ENCODE peak calls at places on chromosomes 16 and 17, in five cellular contexts. M is foreskin fibroblast, L is left ventricle myocardium inferior, J is right lobe of liver, C is uterus. H is an unnamed sample.

GRCh38 chr17:80737106-80738019 is 192.7 kb downstream of the RPTOR start:
- DNase-seq in M (no peak), L (no peak), J (no peak), C (no peak), H (peak; percentile 44)

GRCh38 chr16:67862623-67863583 is 9.9 kb upstream of the EDC4 start:
- DNase-seq in M (no peak), L (peak; percentile 77), J (no peak), C (peak; percentile 61), H (no peak)

GRCh38 chr16:49776085-49776501 is 79.8 kb downstream of the ZNF423 start:
- DNase-seq in M (no peak), L (peak; percentile 40), J (no peak), C (no peak), H (no peak)

GRCh38 chr16:2043296-2043979 is 4.2 kb downstream of the NTHL1 start:
- DNase-seq in M (no peak), L (no peak), J (peak; percentile 47), C (no peak), H (no peak)

GRCh38 chr17:61454095-61454931 is 2.1 kb downstream of the TBX4 start:
- DNase-seq in M (no peak), L (no peak), J (no peak), C (no peak), H (no peak)

GRCh38 chr17:79774561-79774975 is 3.4 kb upstream of the CBX2 start:
- DNase-seq in M (no peak), L (no peak), J (no peak), C (no peak), H (no peak)

GRCh38 chr16:71672125-71672524 is 46.1 kb downstream of the MARVELD3 start:
- DNase-seq in M (no peak), L (no peak), J (no peak), C (no peak), H (no peak)

GRCh38 chr16:85616608-85617311 is 3.6 kb downstream of the GSE1 start:
- DNase-seq in M (no peak), L (peak; percentile 61), J (peak; percentile 60), C (peak; percentile 46), H (peak; percentile 74)

GRCh38 chr17:2707721-2708584 is 3.6 kb downstream of the CLUH start:
- DNase-seq in M (no peak), L (peak; percentile 84), J (peak; percentile 81), C (peak; percentile 44), H (peak; percentile 28)

GRCh38 chr16:57147381-57148191 is 38.3 kb downstream of the PSME3IP1 start:
- DNase-seq in M (peak; percentile 66), L (no peak), J (peak; percentile 44), C (no peak), H (no peak)

GRCh38 chr16:28196331-28196987 is 15.3 kb downstream of the XPO6 start:
- DNase-seq in M (no peak), L (no peak), J (no peak), C (no peak), H (no peak)

GRCh38 chr16:25135239-25135878 is 23.8 kb downstream of the LCMT1 start:
- DNase-seq in M (peak; percentile 55), L (no peak), J (no peak), C (no peak), H (no peak)

GRCh38 chr17:330993-331701 is 21.5 kb downstream of the RPH3AL start:
- DNase-seq in M (no peak), L (peak; percentile 81), J (peak; percentile 47), C (peak; percentile 62), H (peak; percentile 30)

GRCh38 chr16:56866955-56867830 is 2.2 kb downstream of the SLC12A3 start:
- DNase-seq in M (peak; percentile 35), L (no peak), J (no peak), C (no peak), H (peak; percentile 66)

GRCh38 chr17:46152423-46152822 is 40.8 kb downstream of the KANSL1 start:
- DNase-seq in M (no peak), L (no peak), J (no peak), C (no peak), H (no peak)

GRCh38 chr17:63222655-63223054 is 223.5 kb downstream of the CYB561 start:
- DNase-seq in M (peak; percentile 6), L (no peak), J (no peak), C (no peak), H (peak; percentile 48)

GRCh38 chr17:47266782-47267181 is 13.2 kb downstream of the ITGB3 start:
- DNase-seq in M (no peak), L (no peak), J (no peak), C (no peak), H (no peak)

GRCh38 chr17:35865412-35866355 is 3.0 kb downstream of the HEATR9 start:
- DNase-seq in M (peak; percentile 47), L (no peak), J (no peak), C (no peak), H (no peak)

GRCh38 chr16:70161350-70161749 is 12.2 kb upstream of the CLEC18C start:
- DNase-seq in M (no peak), L (no peak), J (no peak), C (no peak), H (no peak)

GRCh38 chr17:34616148-34616547 is 36.8 kb downstream of the TMEM132E start:
- DNase-seq in M (no peak), L (no peak), J (no peak), C (peak; percentile 21), H (no peak)

GRCh38 chr17:82665226-82665625 is 17.0 kb upstream of the WDR45B start:
- DNase-seq in M (no peak), L (no peak), J (no peak), C (no peak), H (no peak)
- TF ChIP-seq CTCF in M (no peak), L (no peak), J (no peak), C (no peak), H (no peak)

GRCh38 chr17:73787721-73788051 is 143.4 kb upstream of the SDK2 start:
- DNase-seq in M (no peak), L (no peak), J (no peak), C (no peak), H (no peak)

GRCh38 chr17:73787036-73787720 is 142.9 kb upstream of the SDK2 start:
- DNase-seq in M (no peak), L (no peak), J (peak; percentile 17), C (no peak), H (no peak)

GRCh38 chr17:73785466-73785865 is 141.2 kb upstream of the SDK2 start:
- DNase-seq in M (no peak), L (no peak), J (no peak), C (no peak), H (no peak)

GRCh38 chr17:73784015-73784603 is 139.9 kb upstream of the SDK2 start:
- DNase-seq in M (no peak), L (no peak), J (no peak), C (no peak), H (no peak)

DNA sequence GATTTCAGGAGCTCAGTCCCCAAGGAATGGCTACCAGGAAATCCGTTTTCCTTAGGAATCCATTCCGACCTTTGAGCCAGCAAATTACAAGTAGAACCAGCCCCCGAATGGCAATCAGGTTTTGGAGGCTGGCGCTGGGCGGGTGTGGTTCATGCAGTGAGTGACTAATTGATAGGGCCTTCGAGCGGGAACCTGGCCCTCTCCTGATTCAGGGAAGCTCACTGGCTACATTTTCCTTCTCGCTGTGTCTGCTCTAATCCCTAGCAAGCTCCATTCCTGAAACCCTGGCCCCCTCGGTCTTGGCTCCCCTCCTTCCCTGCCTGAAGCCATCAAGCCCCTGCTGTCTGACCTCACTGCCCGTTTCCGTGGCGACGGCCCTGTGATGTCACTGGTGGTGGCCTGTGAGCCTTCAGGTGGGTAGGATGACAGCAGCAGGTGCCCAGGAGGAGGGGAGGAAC is 142.1 kb upstream of the SDK2 start:
- DNase-seq in M (no peak), L (no peak), J (no peak), C (no peak), H (peak; percentile 14)
- TF ChIP-seq CTCF in M (no peak), L (no peak), J (no peak), C (no peak), H (no peak)

DNA sequence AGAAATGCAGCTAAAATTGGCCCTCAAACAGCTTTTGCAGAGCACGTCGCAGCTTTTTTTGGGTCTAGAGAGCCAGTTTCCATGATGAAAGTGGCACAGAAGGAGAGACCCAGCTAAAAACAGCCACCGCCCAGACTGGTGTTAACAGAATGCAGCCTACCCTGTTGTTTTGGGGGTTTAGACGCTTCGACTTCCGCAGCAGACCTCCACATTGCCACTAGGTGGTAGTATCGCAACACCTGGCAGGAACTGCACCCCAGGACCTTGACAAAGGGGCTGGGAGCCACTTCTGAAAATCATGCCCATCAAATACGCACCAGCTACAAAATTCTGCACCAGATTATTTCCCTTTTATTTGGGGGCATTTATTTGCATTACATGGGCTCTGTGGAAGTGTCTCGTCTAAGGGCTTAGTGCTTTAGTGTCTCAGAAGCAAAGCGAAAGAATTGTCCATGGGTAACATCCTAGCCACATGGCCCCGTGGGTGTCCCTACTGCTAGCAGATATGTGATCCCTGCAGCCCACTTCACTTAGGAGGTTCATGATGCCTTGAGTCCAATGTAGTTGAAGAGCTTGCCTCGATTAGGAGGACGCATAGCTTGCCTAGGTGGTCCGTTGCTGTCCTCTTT is 167.1 kb downstream of the HAPSTR1 start:
- DNase-seq in M (no peak), L (no peak), J (peak; percentile 47), C (no peak), H (peak; percentile 46)
- TF ChIP-seq CTCF in M (peak; percentile 48), L (peak; percentile 79), J (peak; percentile 74), C (peak; percentile 20), H (peak; percentile 74)

DNA sequence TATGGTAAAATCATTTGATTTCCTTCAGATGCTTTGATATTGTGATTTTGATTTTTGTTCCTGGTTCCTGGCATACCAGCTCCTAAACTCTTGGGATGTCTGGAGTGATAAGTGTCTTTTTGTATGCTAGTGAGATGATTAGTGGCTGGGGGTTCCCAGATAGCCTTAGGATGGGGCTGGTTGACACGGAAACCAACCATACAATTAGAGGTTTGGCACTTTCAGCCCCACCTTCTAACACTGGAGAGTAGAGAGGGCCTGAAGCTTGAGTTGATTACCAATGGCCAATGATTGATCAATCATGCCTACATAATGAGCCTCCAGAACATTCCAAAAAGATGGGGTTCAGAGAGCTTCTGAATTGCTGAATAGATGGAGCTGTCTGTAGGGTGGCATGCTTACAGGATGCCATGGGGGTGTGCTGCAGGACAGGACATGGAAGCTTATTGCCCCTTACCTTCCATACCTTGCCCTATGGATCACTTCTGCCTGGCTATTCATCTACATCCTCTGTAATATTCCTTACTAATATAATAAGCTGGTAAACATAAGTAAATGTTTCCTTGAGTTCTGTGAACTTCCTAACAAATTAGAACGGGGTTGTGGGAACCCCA is 22.8 kb downstream of the RNF112 start:
- DNase-seq in M (no peak), L (no peak), J (no peak), C (no peak), H (no peak)
- TF ChIP-seq CTCF in M (no peak), L (no peak), J (no peak), C (no peak), H (no peak)

DNA sequence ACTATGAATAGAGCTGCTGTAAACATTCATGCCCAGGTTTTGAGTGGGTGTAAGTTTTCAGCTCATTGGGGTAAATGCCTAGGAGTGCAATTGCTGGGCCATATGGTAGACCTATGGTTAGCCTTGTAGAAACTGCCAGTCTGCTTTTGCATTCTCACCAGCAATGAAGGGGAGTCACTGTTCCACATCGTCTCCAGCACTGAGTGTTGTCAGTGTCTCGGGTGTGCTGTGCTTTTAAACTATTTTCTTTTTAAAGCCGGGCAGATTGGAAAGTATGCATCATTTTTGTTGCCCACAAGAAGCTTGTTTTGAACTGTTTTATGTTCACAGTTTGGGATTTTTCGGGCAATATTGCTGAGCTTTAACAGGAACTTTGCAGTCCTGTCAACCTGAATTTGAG is 7.9 kb downstream of the RMI2 start:
- DNase-seq in M (no peak), L (no peak), J (no peak), C (no peak), H (no peak)
- TF ChIP-seq CTCF in M (no peak), L (no peak), J (no peak), C (no peak), H (no peak)

GRCh38 chr17:43917348-43918025 is 10.2 kb upstream of the MPP2 start:
- DNase-seq in M (no peak), L (peak; percentile 43), J (no peak), C (peak; percentile 35), H (peak; percentile 65)
- TF ChIP-seq CTCF in M (peak; percentile 43), L (peak; percentile 64), J (peak; percentile 53), C (peak; percentile 14), H (peak; percentile 36)